ENCODE peak calls at places on chromosome 1, in six cellular contexts. N is K562, A is GM12878, U is HepG2, E is upper lobe of left lung, T is A549. K is an unnamed sample.
A peak's percentile ranks its signal among the peaks of the same experiment; 100 is the strongest.

GRCh38 chr1:11826946-11827345 is 20.6 kb downstream of the NPPA start:
- ATAC-seq in N (no peak), A (no peak), U (no peak), E (no peak), T (no peak), K (no peak)

GRCh38 chr1:88029142-88029541 is 654.9 kb upstream of the PKN2 start:
- ATAC-seq in N (no peak), A (no peak), U (peak; percentile 99), E (no peak), T (no peak), K (no peak)

GRCh38 chr1:103941086-103941485 is 191.4 kb downstream of the AMY1C start:
- ATAC-seq in N (no peak), A (no peak), U (no peak), E (no peak), T (no peak), K (no peak)

GRCh38 chr1:186681136-186681535 is 913 bp upstream of the PTGS2 start:
- ATAC-seq in N (no peak), A (no peak), U (no peak), E (no peak), T (peak; percentile 14), K (no peak)

GRCh38 chr1:9355503-9355902 is 62.8 kb downstream of the SPSB1 start:
- ATAC-seq in N (no peak), A (no peak), U (no peak), E (no peak), T (no peak), K (no peak)

GRCh38 chr1:147641291-147641690 is 29.0 kb downstream of the ACP6 start:
- ATAC-seq in N (peak; percentile 19), A (no peak), U (no peak), E (no peak), T (peak; percentile 6), K (no peak)

GRCh38 chr1:43719063-43719462 is 11.7 kb downstream of the ST3GAL3 start:
- ATAC-seq in N (peak; percentile 23), A (no peak), U (no peak), E (peak; percentile 53), T (no peak), K (no peak)

GRCh38 chr1:74712863-74713262 is 20.0 kb downstream of the CRYZ start:
- ATAC-seq in N (no peak), A (no peak), U (no peak), E (no peak), T (no peak), K (peak; percentile 81)

GRCh38 chr1:17719874-17720273 is 35.3 kb upstream of the ACTL8 start:
- ATAC-seq in N (no peak), A (no peak), U (no peak), E (no peak), T (no peak), K (no peak)

GRCh38 chr1:184407816-184408510 is 21.1 kb downstream of the C1orf21 start:
- ATAC-seq in N (no peak), A (no peak), U (no peak), E (peak; percentile 73), T (peak; percentile 57), K (no peak)

GRCh38 chr1:184504012-184504694 is 117.3 kb downstream of the C1orf21 start:
- ATAC-seq in N (no peak), A (no peak), U (no peak), E (no peak), T (no peak), K (no peak)

DNA sequence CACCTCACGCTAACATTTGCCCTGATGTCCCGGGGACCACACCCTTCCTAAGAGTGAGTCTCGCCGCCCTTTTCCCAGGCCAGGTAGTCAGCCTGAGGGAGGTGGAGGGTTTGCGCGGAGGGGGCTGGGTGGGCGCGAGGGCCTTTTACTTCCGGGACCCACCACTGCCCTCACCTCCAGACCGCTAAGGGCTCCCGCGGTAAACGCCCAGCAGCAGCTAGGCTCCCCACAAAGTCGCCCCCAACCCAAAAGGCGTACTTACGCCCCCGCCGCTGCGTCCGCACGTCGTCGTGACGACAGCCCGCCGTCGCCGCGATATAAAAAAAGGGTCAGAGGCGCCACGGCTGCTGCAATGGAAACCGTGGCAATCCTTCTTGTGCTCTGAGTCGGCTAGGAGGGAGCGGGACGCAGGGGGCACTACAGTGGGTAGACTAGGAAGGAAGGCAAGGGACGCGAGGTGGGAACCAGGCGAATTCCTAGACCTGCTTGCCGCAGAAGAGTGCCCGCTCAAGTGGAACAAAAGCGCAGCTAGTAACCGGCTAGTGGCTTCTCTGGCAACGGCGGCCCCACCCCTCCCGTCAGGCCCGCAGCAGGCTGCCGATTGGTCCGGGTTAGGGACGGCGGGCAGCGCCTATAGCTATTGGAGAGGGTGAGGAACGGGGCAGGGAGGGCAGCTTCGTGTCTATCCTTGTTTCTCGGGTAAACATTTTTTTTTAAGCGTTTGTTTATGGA is at the start of gene ODF2L:
- ATAC-seq in N (peak; percentile 100), A (peak; percentile 100), U (peak; percentile 97), E (peak; percentile 100), T (peak; percentile 100), K (peak; percentile 99)
- TF ChIP-seq POLR2A in N (no peak), A (peak; percentile 57), U (no peak), E (peak; percentile 78), T (peak; percentile 40), K (peak; percentile 50)

GRCh38 chr1:169529068-169529642 is 43.4 kb upstream of the SLC19A2 start:
- ATAC-seq in N (no peak), A (peak; percentile 33), U (no peak), E (peak; percentile 79), T (peak; percentile 34), K (no peak)
- TF ChIP-seq EP300 in N (no peak), A (no peak), U (no peak), E (no peak), T (no peak), K (no peak)

GRCh38 chr1:109397451-109398342 is at the start of gene SORT1:
- ATAC-seq in N (peak; percentile 88), A (peak; percentile 96), U (peak; percentile 93), E (peak; percentile 96), T (peak; percentile 97), K (peak; percentile 95)
- TF ChIP-seq POLR2A in N (no peak), A (peak; percentile 39), U (peak; percentile 27), E (peak; percentile 40), T (peak; percentile 37), K (peak; percentile 59)

GRCh38 chr1:168178638-168179410 is at the start of gene TIPRL:
- ATAC-seq in N (peak; percentile 97), A (peak; percentile 93), U (peak; percentile 96), E (peak; percentile 99), T (peak; percentile 98), K (peak; percentile 96)
- TF ChIP-seq EP300 in N (peak; percentile 52), A (no peak), U (no peak), E (no peak), T (no peak), K (no peak)

GRCh38 chr1:41483960-41484844 is at the start of gene EDN2:
- ATAC-seq in N (no peak), A (peak; percentile 46), U (peak; percentile 85), E (peak; percentile 45), T (peak; percentile 73), K (peak; percentile 47)
- TF ChIP-seq POLR2A in N (no peak), A (no peak), U (no peak), E (no peak), T (peak; percentile 38), K (peak; percentile 27)

GRCh38 chr1:79716481-79716880 is 710.0 kb upstream of the ADGRL4 start:
- ATAC-seq in N (no peak), A (no peak), U (no peak), E (no peak), T (no peak), K (no peak)
- TF ChIP-seq EP300 in N (no peak), A (no peak), U (no peak), E (no peak), T (no peak), K (no peak)

DNA sequence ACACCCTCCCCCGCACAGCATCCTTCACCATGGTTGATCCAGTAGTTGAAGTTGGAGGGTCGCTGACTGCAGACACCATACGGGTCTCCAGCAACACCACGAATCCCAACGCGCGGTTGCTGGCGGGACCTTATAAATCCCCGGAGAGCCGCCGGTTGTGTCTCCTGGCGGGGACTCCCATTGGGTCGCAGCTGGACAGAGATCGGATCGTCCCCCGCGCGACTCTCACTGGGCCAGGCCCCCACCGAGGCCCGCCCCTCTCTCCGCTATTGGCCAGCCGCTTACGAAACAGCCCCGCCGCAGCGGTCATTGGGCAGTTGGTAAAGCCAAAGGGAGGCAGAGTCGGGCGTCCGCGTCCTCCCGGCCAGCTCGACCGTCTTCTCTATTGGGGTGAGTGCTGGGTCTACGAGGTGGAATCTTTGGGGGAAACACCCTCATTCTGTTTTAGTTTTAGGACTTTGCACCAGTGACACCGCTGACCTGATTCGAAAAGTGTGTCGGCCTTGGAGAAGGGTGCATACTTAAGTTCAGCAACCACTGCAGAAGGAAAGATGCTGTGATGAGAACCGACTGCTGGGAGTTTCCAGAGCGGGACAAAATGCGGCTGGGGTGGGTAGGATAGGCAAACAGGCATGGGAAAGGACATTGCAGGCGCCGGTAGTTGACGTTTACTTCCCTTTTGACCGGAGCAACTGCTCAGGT is 27.4 kb downstream of the RABIF start:
- ATAC-seq in N (peak; percentile 98), A (peak; percentile 98), U (peak; percentile 90), E (peak; percentile 98), T (peak; percentile 94), K (peak; percentile 97)
- TF ChIP-seq POLR2A in N (peak; percentile 44), A (no peak), U (peak; percentile 95), E (peak; percentile 26), T (peak; percentile 16), K (no peak)

K was measured in gastroesophageal sphincter.